ENCODE peak calls at places on chromosomes 5 and 9, in seven cellular contexts. Q, F, W, S, M, I and E are unnamed samples.

GRCh38 chr5:142520885-142521284 is 165.0 kb downstream of the FGF1 start:
- DNase-seq in Q (no peak), F (no peak), W (no peak), S (no peak), M (no peak), I (peak; percentile 9), E (no peak)

GRCh38 chr9:14353222-14354056 is 39.5 kb upstream of the NFIB start:
- DNase-seq in Q (peak; percentile 95), F (peak; percentile 86), W (peak; percentile 16), S (peak; percentile 70), M (peak; percentile 28), I (peak; percentile 79), E (peak; percentile 78)

GRCh38 chr5:125052601-125053000 is 306.2 kb upstream of the ZNF608 start:
- DNase-seq in Q (no peak), F (no peak), W (no peak), S (no peak), M (no peak), I (no peak), E (no peak)

GRCh38 chr5:3226171-3226570 is 369.5 kb upstream of the IRX1 start:
- DNase-seq in Q (no peak), F (no peak), W (no peak), S (no peak), M (no peak), I (peak; percentile 2), E (no peak)

GRCh38 chr5:133868946-133869674 is 99.3 kb downstream of the C5orf15 start:
- DNase-seq in Q (peak; percentile 76), F (peak; percentile 48), W (peak; percentile 27), S (peak; percentile 56), M (peak; percentile 61), I (peak; percentile 90), E (no peak)

GRCh38 chr5:131974956-131975726 is 29.7 kb upstream of the MEIKIN start:
- DNase-seq in Q (no peak), F (no peak), W (no peak), S (no peak), M (peak; percentile 72), I (no peak), E (no peak)

GRCh38 chr5:5721881-5722280 is 299.4 kb downstream of the ICE1 start:
- DNase-seq in Q (no peak), F (no peak), W (no peak), S (no peak), M (no peak), I (no peak), E (no peak)

GRCh38 chr9:136725612-136726011 is 13.2 kb downstream of the DIPK1B start:
- DNase-seq in Q (peak; percentile 83), F (no peak), W (no peak), S (no peak), M (no peak), I (peak; percentile 78), E (no peak)

GRCh38 chr5:90612930-90613329 is 54.3 kb downstream of the ADGRV1 start:
- DNase-seq in Q (no peak), F (no peak), W (no peak), S (no peak), M (no peak), I (no peak), E (no peak)

GRCh38 chr5:150112211-150113046 is 26.1 kb upstream of the CSF1R start:
- DNase-seq in Q (peak; percentile 93), F (no peak), W (peak; percentile 44), S (no peak), M (no peak), I (peak; percentile 97), E (no peak)

GRCh38 chr5:123559434-123559775 is 47.4 kb downstream of the CSNK1G3 start:
- DNase-seq in Q (no peak), F (no peak), W (no peak), S (no peak), M (no peak), I (peak; percentile 59), E (no peak)

GRCh38 chr9:19999491-20000057 is 210.7 kb upstream of the SLC24A2 start:
- DNase-seq in Q (peak; percentile 59), F (no peak), W (peak; percentile 3), S (peak; percentile 20), M (no peak), I (peak; percentile 82), E (no peak)

GRCh38 chr5:23727271-23727670 is 219.9 kb downstream of the PRDM9 start:
- DNase-seq in Q (no peak), F (no peak), W (no peak), S (no peak), M (no peak), I (no peak), E (peak; percentile 81)

GRCh38 chr5:136028782-136029742 is at the start of gene TGFBI:
- DNase-seq in Q (peak; percentile 88), F (no peak), W (peak; percentile 43), S (peak; percentile 85), M (no peak), I (peak; percentile 92), E (no peak)

GRCh38 chr5:88190106-88190834 is 78.4 kb downstream of the TMEM161B start:
- DNase-seq in Q (no peak), F (no peak), W (no peak), S (no peak), M (no peak), I (no peak), E (no peak)

GRCh38 chr9:125747765-125748510 is 765 bp downstream of the PBX3 start:
- DNase-seq in Q (peak; percentile 64), F (no peak), W (no peak), S (peak; percentile 55), M (peak; percentile 45), I (peak; percentile 67), E (no peak)

GRCh38 chr5:56851258-56851941 is 36.1 kb downstream of the MAP3K1 start:
- DNase-seq in Q (no peak), F (no peak), W (no peak), S (no peak), M (no peak), I (no peak), E (no peak)

GRCh38 chr5:101424530-101425175 is 521.6 kb upstream of the ST8SIA4 start:
- DNase-seq in Q (peak; percentile 75), F (no peak), W (no peak), S (no peak), M (no peak), I (peak; percentile 89), E (no peak)

GRCh38 chr5:45695680-45696093 is 493 bp downstream of the HCN1 start:
- DNase-seq in Q (no peak), F (no peak), W (no peak), S (no peak), M (no peak), I (no peak), E (no peak)

GRCh38 chr5:147348046-147348445 is 113.2 kb downstream of the STK32A start:
- DNase-seq in Q (peak; percentile 32), F (no peak), W (no peak), S (no peak), M (no peak), I (peak; percentile 50), E (no peak)

GRCh38 chr5:140244525-140245025 is 58.3 kb downstream of the PFDN1 start:
- DNase-seq in Q (peak; percentile 96), F (peak; percentile 19), W (peak; percentile 54), S (peak; percentile 61), M (peak; percentile 79), I (peak; percentile 94), E (peak; percentile 11)

GRCh38 chr5:106195679-106196078 is 1475.1 kb downstream of the EFNA5 start:
- DNase-seq in Q (no peak), F (no peak), W (no peak), S (no peak), M (no peak), I (no peak), E (no peak)

GRCh38 chr5:154320690-154321089 is 125.1 kb upstream of the SAP30L start:
- DNase-seq in Q (peak; percentile 25), F (no peak), W (no peak), S (no peak), M (no peak), I (peak; percentile 8), E (no peak)

GRCh38 chr9:16026886-16027285 is 474.0 kb downstream of the CCDC171 start:
- DNase-seq in Q (no peak), F (no peak), W (no peak), S (no peak), M (no peak), I (no peak), E (no peak)

GRCh38 chr9:14403112-14403511 is 89.2 kb upstream of the NFIB start:
- DNase-seq in Q (no peak), F (no peak), W (no peak), S (no peak), M (no peak), I (no peak), E (no peak)

GRCh38 chr9:128409998-128410397 is 10.7 kb upstream of the CERCAM start:
- DNase-seq in Q (peak; percentile 34), F (no peak), W (no peak), S (peak; percentile 75), M (no peak), I (peak; percentile 72), E (no peak)